ENCODE peak calls at places on chromosomes 3 and 15, in ten cellular contexts. D is hepatocyte, X is neural crest cell, O is upper lobe of right lung, E is transverse colon, C is GM13977, V is mammary epithelial cell, A is spleen, I is AG04450, B is glutamatergic neuron. L is an unnamed sample.

GRCh38 chr3:131804565-131805133 is 230.2 kb downstream of the CPNE4 start:
- DNase-seq in X (no peak), I (no peak), E (no peak), B (no peak), C (no peak), O (no peak), A (no peak), V (no peak), D (peak), L (no peak)

GRCh38 chr15:64426845-64427465 is 33.4 kb upstream of the ZNF609 start:
- DNase-seq in A (no peak), B (no peak), V (no peak), E (no peak), C (no peak), D (peak), X (no peak), O (no peak), I (peak), L (no peak)

GRCh38 chr3:188647237-188647636 is 493.3 kb downstream of the LPP start:
- DNase-seq in D (no peak), A (no peak), V (no peak), B (no peak), O (no peak), X (no peak), E (no peak), C (no peak), I (no peak), L (no peak)

GRCh38 chr15:87045741-87046140 is 966.1 kb downstream of the AGBL1 start:
- DNase-seq in O (no peak), I (no peak), V (peak), B (no peak), X (no peak), C (no peak), A (no peak), E (no peak), D (no peak), L (no peak)

GRCh38 chr3:12879191-12879815 is 37.9 kb upstream of the RPL32 start:
- DNase-seq in B (no peak), X (no peak), O (no peak), A (no peak), E (no peak), D (no peak), C (no peak), V (no peak), I (no peak), L (no peak)

GRCh38 chr3:175192536-175192935 is 333.4 kb downstream of the NAALADL2 start:
- DNase-seq in A (no peak), B (no peak), C (no peak), O (no peak), X (no peak), V (peak), E (no peak), D (no peak), I (no peak), L (no peak)

GRCh38 chr3:153052096-153052460 is 109.9 kb upstream of the RAP2B start:
- DNase-seq in V (peak), X (no peak), E (peak), O (no peak), D (peak), A (no peak), B (peak), C (no peak), I (peak), L (no peak)

GRCh38 chr3:164752814-164753213 is 325.5 kb downstream of the SI start:
- DNase-seq in A (no peak), X (no peak), E (no peak), I (no peak), B (no peak), C (no peak), D (no peak), O (no peak), V (no peak), L (no peak)

GRCh38 chr15:56492786-56493555 is 28.0 kb upstream of the MNS1 start:
- DNase-seq in D (no peak), C (no peak), A (no peak), X (no peak), I (no peak), B (no peak), V (no peak), E (no peak), O (no peak), L (peak)

GRCh38 chr3:173660645-173661299 is 263.2 kb downstream of the NLGN1 start:
- DNase-seq in B (no peak), O (no peak), A (no peak), X (no peak), V (no peak), D (no peak), E (no peak), C (no peak), I (no peak), L (no peak)

GRCh38 chr3:27171113-27171512 is 198.1 kb downstream of the NEK10 start:
- DNase-seq in B (no peak), A (no peak), X (no peak), E (no peak), V (no peak), D (no peak), O (no peak), I (no peak), C (no peak), L (no peak)

GRCh38 chr3:126211569-126211968 is 31.2 kb upstream of the ALDH1L1 start:
- DNase-seq in X (no peak), E (no peak), C (no peak), O (no peak), B (no peak), D (no peak), I (no peak), A (no peak), V (no peak), L (no peak)

GRCh38 chr3:25573386-25574171 is 91.1 kb downstream of the TOP2B start:
- DNase-seq in D (no peak), C (no peak), O (no peak), V (no peak), B (no peak), I (no peak), X (no peak), A (no peak), E (no peak), L (no peak)

GRCh38 chr15:89399070-89399389 is 64.4 kb upstream of the POLG start:
- DNase-seq in E (no peak), V (no peak), D (no peak), A (no peak), X (no peak), O (no peak), C (no peak), B (no peak), I (no peak), L (no peak)

GRCh38 chr15:89397653-89398023 is 63.0 kb upstream of the POLG start:
- DNase-seq in V (no peak), X (no peak), D (no peak), A (no peak), E (no peak), O (no peak), B (no peak), I (no peak), C (no peak), L (no peak)

GRCh38 chr15:89400121-89400996 is 65.7 kb upstream of the POLG start:
- DNase-seq in D (no peak), B (peak), V (no peak), X (no peak), O (no peak), C (no peak), E (no peak), A (peak), I (no peak), L (no peak)

GRCh38 chr15:89400997-89401590 is 66.5 kb upstream of the POLG start:
- DNase-seq in X (no peak), A (no peak), B (no peak), E (no peak), C (no peak), D (no peak), V (no peak), O (no peak), I (no peak), L (no peak)

GRCh38 chr15:89399390-89400120 is 64.9 kb upstream of the POLG start:
- DNase-seq in B (peak), E (peak), I (no peak), O (no peak), D (peak), X (peak), C (peak), V (no peak), A (peak), L (peak)
- TF ChIP-seq CTCF in B (peak), E (peak), I (peak), O (peak), D (peak), X (peak), C (peak), V (peak), A (peak), L (peak)

GRCh38 chr3:170869645-170870593 is at the start of gene RPL22L1:
- DNase-seq in B (peak), X (peak), O (peak), A (peak), E (peak), I (peak), D (peak), V (peak), C (peak), L (peak)
- TF ChIP-seq CTCF in B (no peak), X (peak), O (no peak), A (no peak), E (no peak), I (peak), D (peak), V (no peak), C (peak), L (no peak)

GRCh38 chr15:76184640-76185020 is 124.8 kb downstream of the TMEM266 start:
- DNase-seq in A (no peak), D (no peak), O (no peak), C (no peak), E (no peak), I (no peak), B (peak), X (no peak), V (no peak), L (no peak)

GRCh38 chr15:76183906-76184639 is 124.3 kb downstream of the TMEM266 start:
- DNase-seq in C (no peak), B (no peak), A (no peak), X (no peak), I (no peak), V (no peak), E (no peak), D (no peak), O (no peak), L (no peak)

GRCh38 chr15:76187151-76187550 is 124.1 kb downstream of the ETFA start:
- DNase-seq in O (no peak), A (no peak), C (no peak), B (peak), V (no peak), I (no peak), E (no peak), D (no peak), X (no peak), L (no peak)

GRCh38 chr15:76189106-76189505 is 122.2 kb downstream of the ETFA start:
- DNase-seq in I (no peak), V (no peak), C (no peak), X (no peak), O (no peak), E (no peak), D (no peak), B (no peak), A (no peak), L (no peak)

DNA sequence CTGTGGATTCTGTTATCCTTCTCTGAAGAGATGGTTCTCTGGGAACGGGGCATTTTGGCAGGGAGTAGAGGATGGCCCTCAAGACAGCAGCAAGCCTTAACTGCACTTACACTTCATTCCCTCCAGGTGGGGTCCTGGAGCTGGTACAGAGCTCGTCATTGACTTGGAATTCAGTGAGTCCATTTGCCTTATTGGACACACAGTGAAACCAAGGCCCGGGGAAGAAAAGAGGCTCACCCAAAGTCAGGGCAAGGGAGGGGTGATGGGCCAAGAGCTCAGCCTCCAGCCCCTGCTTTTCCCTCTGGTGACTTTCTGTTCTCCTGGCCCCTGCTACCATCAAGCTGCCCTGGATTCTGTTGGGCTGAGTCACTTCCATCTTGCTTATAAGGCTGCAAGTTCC is 125.6 kb downstream of the ETFA start:
- DNase-seq in D (peak), X (peak), V (peak), E (no peak), O (no peak), C (peak), B (peak), I (peak), A (no peak), L (peak)
- TF ChIP-seq CTCF in D (peak), X (peak), V (peak), E (peak), O (peak), C (peak), B (peak), I (peak), A (peak), L (peak)

GRCh38 chr15:25933456-25934158 is 70.5 kb upstream of the ATP10A start:
- DNase-seq in C (no peak), B (peak), X (peak), I (peak), V (no peak), A (peak), D (peak), O (peak), E (peak), L (peak)
- TF ChIP-seq CTCF in C (peak), B (peak), X (peak), I (peak), V (no peak), A (peak), D (peak), O (peak), E (peak), L (peak)

DNA sequence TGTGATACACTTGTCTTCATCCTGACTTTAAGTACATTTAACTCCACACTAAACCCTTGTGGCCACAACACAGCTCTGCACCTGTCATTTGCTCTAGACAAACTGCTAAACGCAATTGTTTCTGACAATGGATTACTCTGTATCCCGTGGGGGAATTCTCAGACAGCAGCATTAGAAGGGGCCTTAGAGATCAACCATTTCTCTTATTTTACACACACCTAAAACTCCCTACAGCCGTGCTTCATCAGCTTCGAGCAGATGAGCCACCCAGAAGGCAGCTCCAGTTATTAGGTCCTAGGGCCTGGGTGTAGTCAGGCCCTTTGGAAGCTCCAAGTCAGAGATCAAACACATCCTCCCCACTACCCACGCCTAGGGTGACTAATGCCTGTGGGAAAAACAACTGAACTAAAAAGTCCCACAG is 1.3 kb upstream of the IL12A start:
- DNase-seq in I (no peak), B (no peak), V (peak), D (no peak), A (no peak), X (no peak), O (no peak), E (no peak), C (no peak), L (no peak)
- TF ChIP-seq CTCF in I (peak), B (no peak), V (peak), D (no peak), A (no peak), X (peak), O (no peak), E (no peak), C (peak), L (no peak)

GRCh38 chr3:127373701-127374625 is 86.1 kb upstream of the PRR20G start:
- DNase-seq in E (peak), V (no peak), B (no peak), C (peak), O (peak), A (peak), X (peak), I (no peak), D (no peak), L (peak)
- TF ChIP-seq CTCF in E (peak), V (peak), B (peak), C (peak), O (peak), A (peak), X (peak), I (peak), D (no peak), L (peak)

DNA sequence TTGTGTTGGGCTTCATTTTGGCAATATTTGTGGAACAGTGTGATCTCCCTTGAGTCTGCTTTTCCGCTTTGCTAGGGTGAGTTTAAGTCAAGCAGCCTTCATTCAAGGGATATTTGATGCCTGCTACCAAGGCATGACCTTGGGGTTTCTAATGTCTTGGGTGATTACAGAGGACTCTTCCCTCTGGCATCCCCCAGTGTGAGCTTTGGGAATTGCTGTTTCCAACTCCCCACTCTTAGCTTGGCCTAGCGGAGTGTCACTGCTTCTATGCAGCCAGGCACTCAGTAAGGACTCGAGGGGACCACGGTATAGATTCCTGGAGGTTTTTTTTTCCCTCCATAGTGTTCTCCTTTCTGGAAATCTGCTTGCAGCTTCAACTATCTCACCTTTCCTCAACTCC is 21.1 kb downstream of the GCNT3 start:
- DNase-seq in A (no peak), O (no peak), X (peak), E (no peak), I (no peak), B (peak), V (no peak), D (peak), C (no peak), L (no peak)
- TF ChIP-seq CTCF in A (no peak), O (no peak), X (peak), E (no peak), I (peak), B (peak), V (peak), D (peak), C (no peak), L (no peak)

L was measured in activated CD8-positive, alpha-beta T cell treated with anti-CD3 and anti-CD28 coated beads for 36 hours.